ENCODE peak calls at places on chromosome 15, in four cellular contexts. J, Q, F and B are unnamed samples.

GRCh38 chr15:65334586-65335231 is 30.2 kb downstream of the RNU5B-1 start:
- DNase-seq in F (no peak), J (no peak), Q (no peak), B (no peak)

GRCh38 chr15:34647569-34648334 is 64.3 kb upstream of the GOLGA8B start:
- DNase-seq in Q (no peak), J (no peak), F (peak), B (no peak)

GRCh38 chr15:33154366-33155166 is 39.9 kb downstream of the FMN1 start:
- DNase-seq in F (peak), Q (peak), J (no peak), B (peak)

GRCh38 chr15:70490838-70491155 is 272.6 kb downstream of the UACA start:
- DNase-seq in Q (no peak), F (no peak), J (no peak), B (no peak)

GRCh38 chr15:78249131-78249530 is 14.8 kb upstream of the ACSBG1 start:
- DNase-seq in J (no peak), F (no peak), Q (no peak), B (no peak)

GRCh38 chr15:63044077-63044644 is 1.6 kb downstream of the TPM1 start:
- DNase-seq in J (no peak), F (no peak), Q (no peak), B (no peak)

GRCh38 chr15:33278816-33279612 is 31.8 kb upstream of the RYR3 start:
- DNase-seq in F (peak), Q (peak), J (no peak), B (peak)

GRCh38 chr15:62524848-62525247 is 359.8 kb upstream of the C2CD4B start:
- DNase-seq in Q (no peak), F (no peak), J (no peak), B (peak)

GRCh38 chr15:25501828-25502446 is 63.1 kb upstream of the UBE3A start:
- DNase-seq in J (no peak), F (peak), Q (no peak), B (peak)

GRCh38 chr15:68470981-68471380 is 39.0 kb upstream of the ITGA11 start:
- DNase-seq in J (no peak), Q (no peak), F (no peak), B (no peak)

GRCh38 chr15:36527512-36528162 is 51.8 kb upstream of the CDIN1 start:
- DNase-seq in J (no peak), Q (peak), F (no peak), B (peak)